ENCODE peak calls at places on chromosome 3, in six cellular contexts. One of them, this sample, is unnamed.
A peak's percentile ranks its signal among the peaks of the same experiment; 100 is the strongest.

GRCh38 chr3:46553154-46553553 is 12.9 kb downstream of the LRRC2 start:
- DNase-seq in aorta: no peak
- DNase-seq in HCT116: no peak
- DNase-seq in lower lobe of right lung: no peak
- DNase-seq in GM12878: no peak
- DNase-seq in gastrocnemius medialis: no peak
- DNase-seq in this sample: no peak

GRCh38 chr3:21672303-21672702 is 78.7 kb downstream of the ZNF385D start:
- DNase-seq in HCT116: no peak
- DNase-seq in aorta: no peak
- DNase-seq in gastrocnemius medialis: no peak
- DNase-seq in GM12878: no peak
- DNase-seq in lower lobe of right lung: no peak
- DNase-seq in this sample: peak; percentile 74

GRCh38 chr3:45693941-45694521 is 4.8 kb downstream of the SACM1L start:
- DNase-seq in lower lobe of right lung: no peak
- DNase-seq in GM12878: no peak
- DNase-seq in gastrocnemius medialis: no peak
- DNase-seq in HCT116: no peak
- DNase-seq in aorta: no peak
- DNase-seq in this sample: no peak

GRCh38 chr3:17551333-17551732 is 191.1 kb downstream of the TBC1D5 start:
- DNase-seq in gastrocnemius medialis: no peak
- DNase-seq in HCT116: no peak
- DNase-seq in lower lobe of right lung: no peak
- DNase-seq in aorta: no peak
- DNase-seq in GM12878: no peak
- DNase-seq in this sample: no peak

GRCh38 chr3:153209596-153209995 is 47.6 kb downstream of the RAP2B start:
- DNase-seq in gastrocnemius medialis: no peak
- DNase-seq in GM12878: no peak
- DNase-seq in lower lobe of right lung: peak; percentile 73
- DNase-seq in aorta: no peak
- DNase-seq in HCT116: peak; percentile 23
- DNase-seq in this sample: peak; percentile 66

GRCh38 chr3:123724306-123724705 is 139.5 kb upstream of the HACD2 start:
- DNase-seq in HCT116: peak; percentile 29
- DNase-seq in lower lobe of right lung: no peak
- DNase-seq in gastrocnemius medialis: no peak
- DNase-seq in aorta: no peak
- DNase-seq in GM12878: no peak
- DNase-seq in this sample: no peak

GRCh38 chr3:123290107-123290930 is 88.6 kb downstream of the SEC22A start:
- DNase-seq in HCT116: no peak
- DNase-seq in gastrocnemius medialis: no peak
- DNase-seq in aorta: no peak
- DNase-seq in GM12878: no peak
- DNase-seq in lower lobe of right lung: no peak
- DNase-seq in this sample: no peak

GRCh38 chr3:196431193-196432136 is 762 bp downstream of the UBXN7 start:
- DNase-seq in GM12878: no peak
- DNase-seq in HCT116: no peak
- DNase-seq in lower lobe of right lung: peak; percentile 55
- DNase-seq in gastrocnemius medialis: no peak
- DNase-seq in aorta: peak; percentile 82
- DNase-seq in this sample: no peak

GRCh38 chr3:116390318-116390717 is 55.0 kb downstream of the LSAMP start:
- DNase-seq in gastrocnemius medialis: no peak
- DNase-seq in GM12878: no peak
- DNase-seq in aorta: no peak
- DNase-seq in lower lobe of right lung: no peak
- DNase-seq in HCT116: no peak
- DNase-seq in this sample: no peak

GRCh38 chr3:160755776-160756304 is at the start of gene PPM1L:
- DNase-seq in aorta: peak; percentile 88
- DNase-seq in lower lobe of right lung: peak; percentile 82
- DNase-seq in HCT116: peak; percentile 7
- DNase-seq in GM12878: no peak
- DNase-seq in gastrocnemius medialis: peak; percentile 41
- DNase-seq in this sample: no peak

GRCh38 chr3:12288466-12289129 is at the start of gene PPARG:
- DNase-seq in GM12878: no peak
- DNase-seq in aorta: peak; percentile 81
- DNase-seq in lower lobe of right lung: peak; percentile 62
- DNase-seq in HCT116: peak; percentile 73
- DNase-seq in gastrocnemius medialis: no peak
- DNase-seq in this sample: no peak

GRCh38 chr3:32557640-32558352 is 12.9 kb downstream of the DYNC1LI1 start:
- DNase-seq in aorta: no peak
- DNase-seq in lower lobe of right lung: no peak
- DNase-seq in HCT116: no peak
- DNase-seq in GM12878: no peak
- DNase-seq in gastrocnemius medialis: no peak
- DNase-seq in this sample: no peak

GRCh38 chr3:150106752-150107428 is 136.2 kb upstream of the PFN2 start:
- DNase-seq in aorta: no peak
- DNase-seq in GM12878: no peak
- DNase-seq in HCT116: no peak
- DNase-seq in gastrocnemius medialis: no peak
- DNase-seq in lower lobe of right lung: no peak
- DNase-seq in this sample: no peak

GRCh38 chr3:40191850-40192448 is 117.6 kb upstream of the EIF1B start:
- DNase-seq in lower lobe of right lung: peak; percentile 58
- DNase-seq in aorta: no peak
- DNase-seq in HCT116: peak; percentile 40
- DNase-seq in gastrocnemius medialis: no peak
- DNase-seq in GM12878: no peak
- DNase-seq in this sample: no peak

GRCh38 chr3:140004271-140004670 is 69.3 kb downstream of the CLSTN2 start:
- DNase-seq in gastrocnemius medialis: no peak
- DNase-seq in lower lobe of right lung: no peak
- DNase-seq in HCT116: no peak
- DNase-seq in GM12878: no peak
- DNase-seq in aorta: no peak
- DNase-seq in this sample: no peak

GRCh38 chr3:44509393-44509921 is 32.0 kb upstream of the ZNF445 start:
- DNase-seq in HCT116: no peak
- DNase-seq in lower lobe of right lung: no peak
- DNase-seq in GM12878: no peak
- DNase-seq in gastrocnemius medialis: peak; percentile 15
- DNase-seq in aorta: no peak
- DNase-seq in this sample: no peak

GRCh38 chr3:123312331-123313265 is 110.9 kb downstream of the SEC22A start:
- DNase-seq in lower lobe of right lung: peak; percentile 34
- DNase-seq in HCT116: no peak
- DNase-seq in aorta: peak; percentile 56
- DNase-seq in GM12878: no peak
- DNase-seq in gastrocnemius medialis: no peak
- DNase-seq in this sample: no peak

GRCh38 chr3:129934234-129935123 is 40.0 kb upstream of the TRH start:
- DNase-seq in lower lobe of right lung: no peak
- DNase-seq in gastrocnemius medialis: no peak
- DNase-seq in aorta: no peak
- DNase-seq in GM12878: no peak
- DNase-seq in HCT116: peak; percentile 12
- DNase-seq in this sample: no peak

GRCh38 chr3:157232146-157232545 is 72.2 kb upstream of the CCNL1 start:
- DNase-seq in aorta: no peak
- DNase-seq in GM12878: no peak
- DNase-seq in gastrocnemius medialis: no peak
- DNase-seq in lower lobe of right lung: no peak
- DNase-seq in HCT116: no peak
- DNase-seq in this sample: no peak

GRCh38 chr3:118943597-118943996 is 91.0 kb downstream of the IGSF11 start:
- DNase-seq in GM12878: no peak
- DNase-seq in lower lobe of right lung: no peak
- DNase-seq in aorta: no peak
- DNase-seq in HCT116: no peak
- DNase-seq in gastrocnemius medialis: no peak
- DNase-seq in this sample: no peak

GRCh38 chr3:50340404-50341329 is at the start of gene RASSF1:
- DNase-seq in GM12878: no peak
- DNase-seq in lower lobe of right lung: peak; percentile 89
- DNase-seq in gastrocnemius medialis: peak; percentile 55
- DNase-seq in HCT116: no peak
- DNase-seq in aorta: peak; percentile 93
- DNase-seq in this sample: no peak

GRCh38 chr3:141105828-141106628 is 54.9 kb downstream of the SPSB4 start:
- DNase-seq in aorta: no peak
- DNase-seq in HCT116: peak; percentile 81
- DNase-seq in gastrocnemius medialis: peak; percentile 59
- DNase-seq in GM12878: peak; percentile 20
- DNase-seq in lower lobe of right lung: no peak
- DNase-seq in this sample: peak; percentile 22

GRCh38 chr3:46733026-46733800 is 15.5 kb upstream of the PRSS50 start:
- DNase-seq in aorta: peak; percentile 25
- DNase-seq in gastrocnemius medialis: no peak
- DNase-seq in lower lobe of right lung: no peak
- DNase-seq in GM12878: no peak
- DNase-seq in HCT116: no peak
- DNase-seq in this sample: no peak

GRCh38 chr3:119235151-119235550 is 5.5 kb downstream of the B4GALT4 start:
- DNase-seq in HCT116: no peak
- DNase-seq in lower lobe of right lung: no peak
- DNase-seq in GM12878: no peak
- DNase-seq in gastrocnemius medialis: no peak
- DNase-seq in aorta: no peak
- DNase-seq in this sample: peak; percentile 16

GRCh38 chr3:159761826-159762225 is 226.8 kb upstream of the IL12A start:
- DNase-seq in lower lobe of right lung: no peak
- DNase-seq in GM12878: no peak
- DNase-seq in aorta: no peak
- DNase-seq in gastrocnemius medialis: no peak
- DNase-seq in HCT116: no peak
- DNase-seq in this sample: no peak

GRCh38 chr3:177557561-177557960 is 360.3 kb upstream of the TBL1XR1 start:
- DNase-seq in HCT116: no peak
- DNase-seq in GM12878: no peak
- DNase-seq in gastrocnemius medialis: no peak
- DNase-seq in aorta: no peak
- DNase-seq in lower lobe of right lung: no peak
- DNase-seq in this sample: no peak

GRCh38 chr3:9185701-9186100 is 63.7 kb downstream of the SRGAP3 start:
- DNase-seq in HCT116: no peak
- DNase-seq in GM12878: no peak
- DNase-seq in gastrocnemius medialis: no peak
- DNase-seq in lower lobe of right lung: no peak
- DNase-seq in aorta: no peak
- DNase-seq in this sample: no peak

GRCh38 chr3:165078293-165078692 is at the start of gene SI:
- DNase-seq in HCT116: no peak
- DNase-seq in lower lobe of right lung: no peak
- DNase-seq in gastrocnemius medialis: no peak
- DNase-seq in GM12878: no peak
- DNase-seq in aorta: no peak
- DNase-seq in this sample: no peak

GRCh38 chr3:25480811-25481210 is 52.7 kb downstream of the RARB start:
- DNase-seq in HCT116: no peak
- DNase-seq in GM12878: no peak
- DNase-seq in aorta: no peak
- DNase-seq in lower lobe of right lung: no peak
- DNase-seq in gastrocnemius medialis: no peak
- DNase-seq in this sample: no peak
- H3K27ac ChIP-seq in HCT116: no peak overlapping the region
- H3K27ac ChIP-seq in GM12878: no peak overlapping the region
- H3K27ac ChIP-seq in aorta: no peak overlapping the region
- H3K27ac ChIP-seq in lower lobe of right lung: no peak overlapping the region
- H3K27ac ChIP-seq in gastrocnemius medialis: no peak overlapping the region
- H3K27ac ChIP-seq in this sample: no peak overlapping the region

DNA sequence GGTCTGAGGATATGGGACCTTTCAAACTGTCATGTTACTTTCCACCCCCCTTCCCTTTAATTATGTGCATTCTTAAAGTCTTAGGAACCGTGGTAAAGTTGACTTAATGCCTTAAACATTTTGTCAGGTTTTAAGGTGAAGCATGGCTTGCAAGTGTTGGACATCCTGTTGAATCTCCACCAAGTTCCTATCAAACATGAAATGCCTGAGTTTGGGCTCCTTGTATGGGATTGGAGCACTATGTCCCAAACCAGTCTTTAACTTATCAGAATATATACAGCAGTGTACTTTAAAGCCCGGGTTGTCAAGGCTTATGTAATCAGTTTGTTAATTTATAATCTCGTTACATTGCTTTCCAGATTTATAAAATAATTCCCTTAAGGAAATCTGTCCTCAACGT is 1.2 kb downstream of the SNRK start:
- DNase-seq in aorta: no peak
- DNase-seq in GM12878: no peak
- DNase-seq in HCT116: no peak
- DNase-seq in lower lobe of right lung: no peak
- DNase-seq in gastrocnemius medialis: no peak
- DNase-seq in this sample: no peak
- H3K27ac ChIP-seq in aorta: no peak overlapping the region
- H3K27ac ChIP-seq in GM12878: peak overlapping the region; percentile 68
- H3K27ac ChIP-seq in HCT116: no peak overlapping the region
- H3K27ac ChIP-seq in lower lobe of right lung: peak overlapping the region; percentile 83
- H3K27ac ChIP-seq in gastrocnemius medialis: peak overlapping the region; percentile 81
- H3K27ac ChIP-seq in this sample: peak overlapping the region; percentile 73

DNA sequence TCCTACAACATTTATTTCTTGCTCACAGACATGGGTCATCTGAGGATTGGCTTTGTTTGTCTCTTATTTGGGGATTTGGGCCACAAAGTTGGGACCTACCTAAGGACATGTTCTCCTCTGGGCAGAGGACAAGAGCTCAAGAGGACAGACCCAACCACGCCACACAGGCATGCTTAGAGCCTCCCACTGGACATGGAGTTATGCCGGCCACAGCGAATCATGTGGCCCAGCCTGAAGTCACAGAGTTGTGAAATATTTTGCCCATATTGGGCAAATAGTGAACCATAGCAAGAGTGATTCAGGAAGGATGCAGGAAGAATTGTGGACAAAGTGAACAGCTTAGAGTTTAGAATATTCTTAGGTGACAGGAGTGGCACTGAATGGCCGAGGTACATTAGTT is 9.9 kb downstream of the TRAK1 start:
- DNase-seq in HCT116: no peak
- DNase-seq in aorta: no peak
- DNase-seq in lower lobe of right lung: peak; percentile 67
- DNase-seq in GM12878: no peak
- DNase-seq in gastrocnemius medialis: peak; percentile 70
- DNase-seq in this sample: no peak
- H3K27ac ChIP-seq in HCT116: no peak overlapping the region
- H3K27ac ChIP-seq in aorta: no peak overlapping the region
- H3K27ac ChIP-seq in lower lobe of right lung: peak overlapping the region; percentile 58
- H3K27ac ChIP-seq in GM12878: no peak overlapping the region
- H3K27ac ChIP-seq in gastrocnemius medialis: peak overlapping the region; percentile 62
- H3K27ac ChIP-seq in this sample: peak overlapping the region; percentile 33

GRCh38 chr3:98755601-98756000 is 7.5 kb upstream of the ST3GAL6 start:
- DNase-seq in GM12878: no peak
- DNase-seq in gastrocnemius medialis: no peak
- DNase-seq in HCT116: no peak
- DNase-seq in lower lobe of right lung: no peak
- DNase-seq in aorta: no peak
- DNase-seq in this sample: no peak
- H3K27ac ChIP-seq in GM12878: no peak overlapping the region
- H3K27ac ChIP-seq in gastrocnemius medialis: no peak overlapping the region
- H3K27ac ChIP-seq in HCT116: no peak overlapping the region
- H3K27ac ChIP-seq in lower lobe of right lung: no peak overlapping the region
- H3K27ac ChIP-seq in aorta: no peak overlapping the region
- H3K27ac ChIP-seq in this sample: no peak overlapping the region

This sample was measured in epithelial cell of prostate.